ENCODE peak calls at places on chromosomes 5 and 9, in seven cellular contexts. X is IMR-90; V is endothelial cell; C is GM03348; Y is stimulated activated CD4-positive, alpha-beta T cell treated with anti-CD3 and anti-CD28 coated beads, Interleukin-12 subunit alpha, Interleukin-12 subunit beta, amount 100 ng/mL, for 4 hours; I is nephron progenitor cell; G is sciatic nerve. S is an unnamed sample.

GRCh38 chr9:70411141-70411929 is 3.1 kb downstream of the KLF9 start:
- DNase-seq in X (peak; percentile 75), V (no peak), C (peak; percentile 35), Y (peak; percentile 36), I (peak; percentile 27), G (peak; percentile 69), S (peak; percentile 64)

GRCh38 chr5:41115281-41115680 is 44.1 kb upstream of the MROH2B start:
- DNase-seq in X (peak; percentile 94), V (no peak), C (peak; percentile 70), Y (no peak), I (no peak), G (no peak), S (no peak)

GRCh38 chr9:73133921-73134407 is 17.7 kb upstream of the ANXA1 start:
- DNase-seq in X (no peak), V (no peak), C (no peak), Y (no peak), I (no peak), G (no peak), S (no peak)

GRCh38 chr5:101326766-101327165 is 423.7 kb upstream of the ST8SIA4 start:
- DNase-seq in X (no peak), V (no peak), C (no peak), Y (no peak), I (no peak), G (no peak), S (no peak)

GRCh38 chr5:123807177-123807900 is 295.4 kb downstream of the CSNK1G3 start:
- DNase-seq in X (no peak), V (no peak), C (peak; percentile 31), Y (no peak), I (no peak), G (no peak), S (no peak)

GRCh38 chr5:68374770-68375518 is 159.4 kb downstream of the PIK3R1 start:
- DNase-seq in X (no peak), V (no peak), C (no peak), Y (no peak), I (no peak), G (no peak), S (no peak)

GRCh38 chr5:112548246-112548982 is 129.3 kb upstream of the EPB41L4A start:
- DNase-seq in X (peak; percentile 83), V (no peak), C (peak; percentile 64), Y (no peak), I (no peak), G (no peak), S (no peak)

GRCh38 chr5:72378636-72379289 is 58.6 kb downstream of the PTCD2 start:
- DNase-seq in X (peak; percentile 86), V (no peak), C (peak; percentile 60), Y (no peak), I (no peak), G (no peak), S (no peak)

GRCh38 chr9:93664549-93665120 is 88.3 kb downstream of the PHF2 start:
- DNase-seq in X (no peak), V (no peak), C (no peak), Y (no peak), I (no peak), G (peak; percentile 9), S (no peak)

GRCh38 chr5:35672995-35673394 is 55.3 kb downstream of the SPEF2 start:
- DNase-seq in X (no peak), V (no peak), C (no peak), Y (no peak), I (peak; percentile 4), G (no peak), S (no peak)

GRCh38 chr5:157592594-157592993 is 17.0 kb upstream of the ADAM19 start:
- DNase-seq in X (no peak), V (no peak), C (no peak), Y (no peak), I (no peak), G (no peak), S (no peak)

GRCh38 chr9:99078731-99079130 is 26.2 kb upstream of the TGFBR1 start:
- DNase-seq in X (no peak), V (no peak), C (no peak), Y (no peak), I (no peak), G (no peak), S (no peak)

GRCh38 chr9:98503867-98504800 is 204.6 kb downstream of the GABBR2 start:
- DNase-seq in X (no peak), V (no peak), C (no peak), Y (no peak), I (no peak), G (no peak), S (no peak)

GRCh38 chr9:121861501-121862180 is 210.2 kb downstream of the DAB2IP start:
- DNase-seq in X (no peak), V (peak; percentile 49), C (no peak), Y (no peak), I (peak; percentile 45), G (peak; percentile 59), S (no peak)

GRCh38 chr9:80052830-80053229 is 481.1 kb downstream of the TLE4 start:
- DNase-seq in X (no peak), V (no peak), C (no peak), Y (no peak), I (no peak), G (no peak), S (no peak)

GRCh38 chr5:126915496-126915895 is 114.9 kb downstream of the MARCHF3 start:
- DNase-seq in X (no peak), V (no peak), C (no peak), Y (no peak), I (no peak), G (no peak), S (no peak)

GRCh38 chr5:171672556-171672955 is 113.1 kb upstream of the SMIM23 start:
- DNase-seq in X (no peak), V (no peak), C (no peak), Y (no peak), I (no peak), G (no peak), S (no peak)

GRCh38 chr9:95110956-95111525 is 206.5 kb downstream of the FANCC start:
- DNase-seq in X (no peak), V (no peak), C (no peak), Y (no peak), I (no peak), G (no peak), S (no peak)

GRCh38 chr5:74942622-74943286 is 76.6 kb upstream of the FAM169A start:
- DNase-seq in X (no peak), V (no peak), C (no peak), Y (no peak), I (no peak), G (no peak), S (no peak)

GRCh38 chr9:121604654-121605053 is 46.8 kb upstream of the DAB2IP start:
- DNase-seq in X (no peak), V (no peak), C (no peak), Y (no peak), I (no peak), G (no peak), S (no peak)

GRCh38 chr9:8186553-8186952 is 387.0 kb upstream of the DMAC1 start:
- DNase-seq in X (no peak), V (no peak), C (no peak), Y (no peak), I (no peak), G (no peak), S (no peak)

GRCh38 chr9:35666547-35666946 is 1.6 kb upstream of the ARHGEF39 start:
- DNase-seq in X (no peak), V (no peak), C (no peak), Y (no peak), I (no peak), G (no peak), S (no peak)

S was measured in activated CD8-positive, alpha-beta memory T cell treated with anti-CD3 and anti-CD28 coated beads, Interleukin-2, amount 50 U/mL, for 4 hours.